ENCODE peak calls at places on chromosomes 16 and 17, in five cellular contexts. O is uterus; V is right cardiac atrium; R is CD4-positive, CD25-positive, alpha-beta regulatory T cell; B is vagina. C is an unnamed sample.
A peak's percentile ranks its signal among the peaks of the same experiment; 100 is the strongest.

GRCh38 chr17:14303343-14304221 is 2.7 kb downstream of the HS3ST3B1 start:
- DNase-seq in R (peak; percentile 44), B (peak; percentile 74), V (no peak), O (no peak), C (no peak)

GRCh38 chr16:12097523-12098428 is 121.2 kb downstream of the SNX29 start:
- DNase-seq in V (peak; percentile 67), R (no peak), O (peak; percentile 45), B (no peak), C (peak; percentile 62)

GRCh38 chr17:624341-624860 is 90.2 kb downstream of the VPS53 start:
- DNase-seq in R (no peak), V (no peak), O (no peak), B (no peak), C (no peak)

GRCh38 chr17:73371285-73371684 is 59.5 kb upstream of the CDC42EP4 start:
- DNase-seq in O (no peak), R (no peak), V (no peak), B (no peak), C (no peak)

GRCh38 chr17:2030779-2031163 is 818 bp downstream of the DPH1 start:
- DNase-seq in R (no peak), V (no peak), B (no peak), O (peak; percentile 26), C (no peak)

GRCh38 chr17:67068999-67069398 is 24.6 kb downstream of the CACNG1 start:
- DNase-seq in O (no peak), R (no peak), B (no peak), V (no peak), C (no peak)

GRCh38 chr17:79668344-79669250 is 57.7 kb upstream of the RBFOX3 start:
- DNase-seq in B (no peak), R (no peak), V (peak; percentile 24), O (no peak), C (no peak)

GRCh38 chr16:27444015-27444414 is 42.0 kb downstream of the IL21R start:
- DNase-seq in B (no peak), V (no peak), R (no peak), O (no peak), C (no peak)

GRCh38 chr17:77445030-77445907 is 304.5 kb downstream of the SEC14L1 start:
- DNase-seq in B (no peak), R (peak; percentile 77), V (peak; percentile 86), O (peak; percentile 70), C (no peak)

GRCh38 chr17:76631821-76632565 is 11.6 kb downstream of the ST6GALNAC1 start:
- DNase-seq in V (no peak), B (no peak), R (no peak), O (no peak), C (no peak)

GRCh38 chr16:68445458-68445857 is 2.9 kb downstream of the SMPD3 start:
- DNase-seq in B (no peak), O (no peak), R (no peak), V (no peak), C (peak; percentile 70)

GRCh38 chr17:14211778-14212177 is 24.9 kb downstream of the CDRT15 start:
- DNase-seq in O (peak; percentile 27), V (peak; percentile 60), B (no peak), R (no peak), C (no peak)

GRCh38 chr17:29246638-29247037 is at the start of gene CRYBA1:
- DNase-seq in B (no peak), R (no peak), O (no peak), V (no peak), C (no peak)

GRCh38 chr16:8849411-8850011 is 19.3 kb downstream of the CARHSP1 start:
- DNase-seq in O (peak; percentile 57), B (no peak), V (no peak), R (no peak), C (no peak)

GRCh38 chr16:85652431-85653221 is 36.1 kb downstream of the GINS2 start:
- DNase-seq in B (no peak), O (peak; percentile 73), R (no peak), V (peak; percentile 88), C (peak; percentile 46)

GRCh38 chr16:27826081-27826892 is 237.2 kb downstream of the GSG1L start:
- DNase-seq in R (no peak), O (no peak), V (no peak), B (no peak), C (no peak)

GRCh38 chr16:22324787-22325597 is 27.8 kb downstream of the POLR3E start:
- DNase-seq in O (no peak), B (peak; percentile 46), V (peak; percentile 59), R (no peak), C (no peak)

GRCh38 chr17:65518256-65518655 is 43.2 kb downstream of the AXIN2 start:
- DNase-seq in V (no peak), R (no peak), B (no peak), O (no peak), C (no peak)

GRCh38 chr16:47986031-47986430 is 169.8 kb downstream of the ABCC12 start:
- DNase-seq in B (no peak), V (no peak), O (no peak), R (no peak), C (no peak)

GRCh38 chr16:49924078-49924477 is 68.2 kb upstream of the ZNF423 start:
- DNase-seq in V (no peak), B (no peak), O (no peak), R (no peak), C (peak; percentile 61)

GRCh38 chr17:14715531-14715930 is 414.6 kb downstream of the HS3ST3B1 start:
- DNase-seq in B (no peak), O (no peak), R (no peak), V (no peak), C (no peak)

GRCh38 chr17:78555741-78556401 is 21.3 kb downstream of the DNAH17 start:
- DNase-seq in O (no peak), B (no peak), V (peak; percentile 36), R (no peak), C (no peak)

GRCh38 chr17:50938821-50939541 is 72.8 kb upstream of the TOB1 start:
- DNase-seq in R (no peak), V (no peak), O (no peak), B (no peak), C (no peak)

GRCh38 chr17:53006006-53006405 is 816.7 kb upstream of the KIF2B start:
- DNase-seq in O (no peak), B (no peak), V (no peak), R (no peak), C (no peak)

GRCh38 chr17:43006639-43007551 is at the start of gene IFI35:
- DNase-seq in O (peak; percentile 87), R (peak; percentile 71), V (peak; percentile 94), B (no peak), C (peak; percentile 89)

GRCh38 chr17:81941484-81942166 is 4.5 kb upstream of the PYCR1 start:
- DNase-seq in B (no peak), R (no peak), O (no peak), V (peak; percentile 60), C (no peak)

GRCh38 chr16:31641279-31641678 is 113.6 kb downstream of the AHSP start:
- DNase-seq in V (no peak), O (no peak), B (no peak), R (no peak), C (no peak)

GRCh38 chr17:46044286-46044928 is 45.4 kb downstream of the STH start:
- DNase-seq in R (peak; percentile 31), V (peak; percentile 72), B (no peak), O (peak; percentile 76), C (peak; percentile 67)

GRCh38 chr16:27102701-27103575 is 36.2 kb downstream of the C16orf82 start:
- DNase-seq in O (no peak), V (no peak), B (peak; percentile 40), R (no peak), C (no peak)

GRCh38 chr16:62615526-62615925 is 579.3 kb upstream of the CDH8 start:
- DNase-seq in O (no peak), V (no peak), B (no peak), R (no peak), C (no peak)
- H3K9me3 ChIP-seq in O (no peaks in the 10 kb centered on the region), V (no peaks in the 10 kb centered on the region), B (no peaks in the 10 kb centered on the region), R (peaks cover 15% of the 10 kb centered on the region), C (no peaks in the 10 kb centered on the region)

DNA sequence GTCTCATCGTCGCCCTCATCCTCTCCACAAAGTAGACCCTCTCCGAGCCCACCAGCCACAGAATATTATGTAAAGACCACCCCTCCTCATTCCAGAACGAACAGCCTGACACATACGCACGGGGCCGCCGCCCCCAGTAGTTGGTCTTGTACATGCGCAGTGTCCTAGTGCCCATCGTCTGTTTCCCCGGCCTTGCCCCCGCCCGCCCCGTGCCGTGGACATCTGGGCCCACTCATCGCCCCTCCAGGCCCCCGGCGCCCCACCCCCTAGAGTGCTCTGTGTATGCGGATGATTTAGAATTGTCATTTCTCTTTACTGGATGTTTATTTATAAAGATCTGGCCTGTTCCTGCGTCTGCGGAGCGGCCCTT is 475 bp upstream of the AMDHD2 start:
- DNase-seq in B (no peak), R (no peak), V (peak; percentile 80), O (no peak), C (no peak)
- H3K4me3 ChIP-seq in B (peak overlapping the region; percentile 62), R (peak overlapping the region; percentile 19), V (peak overlapping the region; percentile 26), O (peak overlapping the region; percentile 72), C (no peak overlapping the region)

DNA sequence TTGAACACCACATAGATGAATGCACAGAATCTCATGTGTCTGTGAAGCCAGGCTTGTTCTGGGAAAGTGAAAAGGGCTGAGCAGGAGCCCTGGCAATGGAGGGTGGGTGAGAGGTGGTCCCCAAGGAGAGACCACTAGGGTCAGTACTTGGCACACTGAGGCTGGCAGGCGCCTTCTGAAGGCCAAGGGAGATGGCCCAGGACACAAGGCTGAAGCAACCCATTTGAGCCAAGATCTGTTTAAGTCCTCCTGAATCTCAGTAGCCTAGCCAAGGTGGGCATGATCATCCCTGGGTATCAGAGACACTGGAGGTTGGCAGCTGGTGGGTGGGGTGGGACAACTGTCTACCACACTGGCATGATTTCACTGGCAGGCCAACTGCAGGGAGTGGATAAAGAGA is 1741.2 kb downstream of the TP53TG3F start:
- DNase-seq in R (no peak), B (peak; percentile 74), V (no peak), O (no peak), C (no peak)
- H3K9me3 ChIP-seq in R (peaks cover 57% of the 10 kb centered on the region), B (no peaks in the 10 kb centered on the region), V (no peaks in the 10 kb centered on the region), O (no peaks in the 10 kb centered on the region), C (no peaks in the 10 kb centered on the region)

DNA sequence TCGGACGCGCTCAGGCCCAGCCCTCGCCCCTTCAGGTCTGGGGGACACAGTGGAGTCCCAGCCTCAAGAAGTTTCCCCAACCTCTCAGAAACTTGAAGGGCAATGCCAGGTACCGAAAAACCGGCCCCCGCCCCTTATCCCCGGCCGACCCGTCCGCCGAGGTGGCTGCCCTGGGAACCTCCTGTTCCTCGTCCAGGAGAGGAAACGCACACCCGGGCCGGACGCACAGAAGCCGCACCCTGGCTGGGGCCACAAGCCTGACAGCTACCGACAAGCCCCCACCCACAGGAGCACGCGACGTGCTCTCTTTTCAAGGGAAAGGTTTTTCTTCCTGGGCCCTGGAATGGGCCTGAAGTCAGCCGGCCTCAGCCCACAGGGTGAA is 37.2 kb downstream of the CBFA2T3 start:
- DNase-seq in O (no peak), B (no peak), V (peak; percentile 82), R (no peak), C (no peak)
- H3K4me3 ChIP-seq in O (peak overlapping the region; percentile 38), B (peak overlapping the region; percentile 39), V (peak overlapping the region; percentile 80), R (no peak overlapping the region), C (no peak overlapping the region)